ENCODE peak calls at places on chromosomes 3 and 15, in five cellular contexts. One of them, this sample, is unnamed.
A peak's percentile ranks its signal among the peaks of the same experiment; 100 is the strongest.

GRCh38 chr3:122944671-122945151 is 82.9 kb downstream of the SEMA5B start:
- DNase-seq in ecto neural progenitor cell: no peak
- DNase-seq in T-helper 9 cell: no peak
- DNase-seq in stimulated activated naive CD8-positive, alpha-beta T cell treated with anti-CD3 and anti-CD28 coated beads, Interleukin-15, amount 100 ng/mL, for 72 hours: no peak
- DNase-seq in RPMI8226: no peak
- DNase-seq in this sample: no peak

GRCh38 chr3:144384241-144384979 is 412.8 kb downstream of the DIPK2A start:
- DNase-seq in ecto neural progenitor cell: no peak
- DNase-seq in T-helper 9 cell: no peak
- DNase-seq in stimulated activated naive CD8-positive, alpha-beta T cell treated with anti-CD3 and anti-CD28 coated beads, Interleukin-15, amount 100 ng/mL, for 72 hours: no peak
- DNase-seq in RPMI8226: no peak
- DNase-seq in this sample: no peak

GRCh38 chr3:10329495-10330015 is 8.6 kb upstream of the SEC13 start:
- DNase-seq in ecto neural progenitor cell: no peak
- DNase-seq in T-helper 9 cell: no peak
- DNase-seq in stimulated activated naive CD8-positive, alpha-beta T cell treated with anti-CD3 and anti-CD28 coated beads, Interleukin-15, amount 100 ng/mL, for 72 hours: no peak
- DNase-seq in RPMI8226: no peak
- DNase-seq in this sample: no peak

GRCh38 chr3:196966526-196967401 is 1.9 kb downstream of the PIGZ start:
- DNase-seq in ecto neural progenitor cell: no peak
- DNase-seq in T-helper 9 cell: no peak
- DNase-seq in stimulated activated naive CD8-positive, alpha-beta T cell treated with anti-CD3 and anti-CD28 coated beads, Interleukin-15, amount 100 ng/mL, for 72 hours: no peak
- DNase-seq in RPMI8226: no peak
- DNase-seq in this sample: no peak

GRCh38 chr15:59306520-59307163 is 66.0 kb downstream of the MYO1E start:
- DNase-seq in ecto neural progenitor cell: no peak
- DNase-seq in T-helper 9 cell: no peak
- DNase-seq in stimulated activated naive CD8-positive, alpha-beta T cell treated with anti-CD3 and anti-CD28 coated beads, Interleukin-15, amount 100 ng/mL, for 72 hours: no peak
- DNase-seq in RPMI8226: no peak
- DNase-seq in this sample: no peak

GRCh38 chr3:14803101-14803980 is 15.4 kb upstream of the FGD5 start:
- DNase-seq in ecto neural progenitor cell: no peak
- DNase-seq in T-helper 9 cell: no peak
- DNase-seq in stimulated activated naive CD8-positive, alpha-beta T cell treated with anti-CD3 and anti-CD28 coated beads, Interleukin-15, amount 100 ng/mL, for 72 hours: no peak
- DNase-seq in RPMI8226: peak; percentile 75
- DNase-seq in this sample: peak; percentile 70

GRCh38 chr15:74683758-74684157 is 12.1 kb downstream of the EDC3 start:
- DNase-seq in ecto neural progenitor cell: no peak
- DNase-seq in T-helper 9 cell: no peak
- DNase-seq in stimulated activated naive CD8-positive, alpha-beta T cell treated with anti-CD3 and anti-CD28 coated beads, Interleukin-15, amount 100 ng/mL, for 72 hours: no peak
- DNase-seq in RPMI8226: no peak
- DNase-seq in this sample: no peak

GRCh38 chr15:20356444-20357138 is 185.0 kb downstream of the GOLGA6L6 start:
- DNase-seq in ecto neural progenitor cell: peak; percentile 56
- DNase-seq in T-helper 9 cell: peak; percentile 77
- DNase-seq in stimulated activated naive CD8-positive, alpha-beta T cell treated with anti-CD3 and anti-CD28 coated beads, Interleukin-15, amount 100 ng/mL, for 72 hours: peak; percentile 69
- DNase-seq in RPMI8226: peak; percentile 91
- DNase-seq in this sample: no peak

GRCh38 chr3:100426029-100426682 is 24.8 kb downstream of the LNP1 start:
- DNase-seq in ecto neural progenitor cell: no peak
- DNase-seq in T-helper 9 cell: no peak
- DNase-seq in stimulated activated naive CD8-positive, alpha-beta T cell treated with anti-CD3 and anti-CD28 coated beads, Interleukin-15, amount 100 ng/mL, for 72 hours: no peak
- DNase-seq in RPMI8226: no peak
- DNase-seq in this sample: no peak

GRCh38 chr3:123122525-123123315 is 55.9 kb downstream of the PDIA5 start:
- DNase-seq in ecto neural progenitor cell: no peak
- DNase-seq in T-helper 9 cell: no peak
- DNase-seq in stimulated activated naive CD8-positive, alpha-beta T cell treated with anti-CD3 and anti-CD28 coated beads, Interleukin-15, amount 100 ng/mL, for 72 hours: no peak
- DNase-seq in RPMI8226: no peak
- DNase-seq in this sample: no peak

GRCh38 chr15:56984681-56985515 is 66.5 kb downstream of the TCF12 start:
- DNase-seq in ecto neural progenitor cell: no peak
- DNase-seq in T-helper 9 cell: no peak
- DNase-seq in stimulated activated naive CD8-positive, alpha-beta T cell treated with anti-CD3 and anti-CD28 coated beads, Interleukin-15, amount 100 ng/mL, for 72 hours: no peak
- DNase-seq in RPMI8226: peak; percentile 78
- DNase-seq in this sample: peak; percentile 51

GRCh38 chr15:52642386-52643361 is 36.5 kb downstream of the ATOSA start:
- DNase-seq in ecto neural progenitor cell: no peak
- DNase-seq in T-helper 9 cell: no peak
- DNase-seq in stimulated activated naive CD8-positive, alpha-beta T cell treated with anti-CD3 and anti-CD28 coated beads, Interleukin-15, amount 100 ng/mL, for 72 hours: no peak
- DNase-seq in RPMI8226: no peak
- DNase-seq in this sample: no peak

GRCh38 chr3:139123377-139124095 is 78.8 kb upstream of the PRR23C start:
- DNase-seq in ecto neural progenitor cell: peak; percentile 20
- DNase-seq in T-helper 9 cell: no peak
- DNase-seq in stimulated activated naive CD8-positive, alpha-beta T cell treated with anti-CD3 and anti-CD28 coated beads, Interleukin-15, amount 100 ng/mL, for 72 hours: no peak
- DNase-seq in RPMI8226: no peak
- DNase-seq in this sample: no peak

GRCh38 chr15:97084650-97085049 is 754.1 kb downstream of the NR2F2 start:
- DNase-seq in ecto neural progenitor cell: no peak
- DNase-seq in T-helper 9 cell: no peak
- DNase-seq in stimulated activated naive CD8-positive, alpha-beta T cell treated with anti-CD3 and anti-CD28 coated beads, Interleukin-15, amount 100 ng/mL, for 72 hours: no peak
- DNase-seq in RPMI8226: no peak
- DNase-seq in this sample: no peak

GRCh38 chr3:151301787-151302186 is 14.8 kb downstream of the GPR87 start:
- DNase-seq in ecto neural progenitor cell: no peak
- DNase-seq in T-helper 9 cell: no peak
- DNase-seq in stimulated activated naive CD8-positive, alpha-beta T cell treated with anti-CD3 and anti-CD28 coated beads, Interleukin-15, amount 100 ng/mL, for 72 hours: no peak
- DNase-seq in RPMI8226: no peak
- DNase-seq in this sample: no peak

GRCh38 chr3:49701388-49702077 is 12.2 kb downstream of the RNF123 start:
- DNase-seq in ecto neural progenitor cell: peak; percentile 71
- DNase-seq in T-helper 9 cell: no peak
- DNase-seq in stimulated activated naive CD8-positive, alpha-beta T cell treated with anti-CD3 and anti-CD28 coated beads, Interleukin-15, amount 100 ng/mL, for 72 hours: no peak
- DNase-seq in RPMI8226: peak; percentile 13
- DNase-seq in this sample: no peak

GRCh38 chr3:181717505-181717904 is 5.8 kb downstream of the SOX2 start:
- DNase-seq in ecto neural progenitor cell: no peak
- DNase-seq in T-helper 9 cell: no peak
- DNase-seq in stimulated activated naive CD8-positive, alpha-beta T cell treated with anti-CD3 and anti-CD28 coated beads, Interleukin-15, amount 100 ng/mL, for 72 hours: no peak
- DNase-seq in RPMI8226: no peak
- DNase-seq in this sample: no peak

GRCh38 chr15:62389887-62390792 is 225.1 kb upstream of the C2CD4B start:
- DNase-seq in ecto neural progenitor cell: peak; percentile 84
- DNase-seq in T-helper 9 cell: peak; percentile 17
- DNase-seq in stimulated activated naive CD8-positive, alpha-beta T cell treated with anti-CD3 and anti-CD28 coated beads, Interleukin-15, amount 100 ng/mL, for 72 hours: peak; percentile 64
- DNase-seq in RPMI8226: peak; percentile 94
- DNase-seq in this sample: peak; percentile 74

This sample was measured in endothelial cell of umbilical vein.